ENCODE peak calls at places on chromosomes 4 and X, in eight cellular contexts. R, U, W, H, Y, N, D and P are unnamed samples.

GRCh38 chrX:102129473-102129872 is 4.0 kb downstream of the TCEAL2 start:
- DNase-seq in N (no peak), W (no peak), H (no peak), U (no peak), D (no peak), Y (peak; percentile 4), R (no peak), P (peak; percentile 3)

GRCh38 chrX:112266136-112266535 is 183.6 kb upstream of the TRPC5 start:
- DNase-seq in U (no peak), W (no peak), N (no peak), H (no peak), D (no peak), R (no peak), Y (no peak), P (no peak)

GRCh38 chr4:89724716-89725115 is 112.2 kb downstream of the SNCA start:
- DNase-seq in R (no peak), H (peak; percentile 81), W (peak; percentile 32), N (no peak), Y (peak; percentile 91), D (no peak), U (no peak), P (peak; percentile 46)

GRCh38 chr4:7347981-7348380 is 86.7 kb downstream of the PSAPL1 start:
- DNase-seq in R (no peak), D (no peak), Y (peak; percentile 47), H (peak; percentile 68), N (no peak), U (no peak), W (no peak), P (no peak)

GRCh38 chr4:106806158-106806797 is 229.8 kb downstream of the DKK2 start:
- DNase-seq in D (no peak), U (no peak), R (no peak), W (no peak), H (no peak), N (no peak), Y (no peak), P (no peak)

GRCh38 chr4:84971319-84971932 is 4.9 kb upstream of the WDFY3 start:
- DNase-seq in Y (peak; percentile 70), N (no peak), H (peak; percentile 36), D (no peak), R (no peak), W (no peak), U (no peak), P (peak; percentile 80)

GRCh38 chrX:65034292-65034640 is 58.0 kb upstream of the ZC4H2 start:
- DNase-seq in R (no peak), N (no peak), U (no peak), H (no peak), W (no peak), D (no peak), Y (no peak), P (no peak)

GRCh38 chrX:46686003-46686645 is 72.8 kb downstream of the SLC9A7 start:
- DNase-seq in Y (peak; percentile 41), H (no peak), W (no peak), N (no peak), R (peak; percentile 64), D (no peak), U (no peak), P (peak; percentile 63)

GRCh38 chr4:188904617-188905016 is 765.4 kb downstream of the TRIML1 start:
- DNase-seq in D (no peak), H (no peak), U (no peak), R (no peak), W (no peak), N (no peak), Y (no peak), P (no peak)

GRCh38 chrX:129726307-129727111 is 12.3 kb upstream of the XPNPEP2 start:
- DNase-seq in W (no peak), D (no peak), N (peak; percentile 56), Y (peak; percentile 69), U (no peak), R (peak; percentile 75), H (peak; percentile 29), P (peak; percentile 74)

GRCh38 chrX:70434914-70435586 is 9.6 kb upstream of the DLG3 start:
- DNase-seq in H (peak; percentile 43), R (no peak), N (peak; percentile 48), Y (peak; percentile 48), W (no peak), U (no peak), D (no peak), P (peak; percentile 26)

GRCh38 chrX:129649268-129650182 is 5.2 kb downstream of the APLN start:
- DNase-seq in H (peak; percentile 46), R (peak; percentile 24), D (no peak), N (no peak), W (no peak), Y (peak; percentile 24), U (no peak), P (peak; percentile 7)

GRCh38 chrX:130539721-130540321 is 138.0 kb downstream of the RBMX2 start:
- DNase-seq in U (no peak), D (no peak), W (no peak), N (peak; percentile 20), H (peak; percentile 4), Y (peak; percentile 45), R (peak; percentile 69), P (peak; percentile 57)

DNA sequence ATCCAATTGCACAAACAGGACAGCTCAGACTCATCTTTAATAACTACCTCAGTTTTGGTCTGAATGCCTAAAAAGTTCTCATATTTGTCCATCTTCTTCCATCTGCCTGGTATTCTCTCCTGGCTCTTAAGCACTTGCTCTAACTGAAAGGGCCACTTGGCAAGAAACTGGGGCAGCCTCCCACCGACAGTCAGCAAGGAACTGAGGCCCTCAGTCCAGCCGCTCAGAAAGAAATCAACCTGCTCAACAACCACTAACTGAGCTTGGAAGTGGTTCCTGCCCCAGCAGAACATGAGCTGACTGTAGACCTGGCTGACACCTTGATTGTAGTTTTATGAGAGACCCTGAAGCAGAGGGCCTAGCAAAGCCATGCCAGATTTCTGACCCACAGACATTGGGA is 84.4 kb downstream of the PPEF2 start:
- DNase-seq in W (no peak), H (no peak), Y (no peak), R (no peak), D (no peak), N (no peak), U (no peak), P (no peak)
- TF ChIP-seq CTCF in W (no peak), H (no peak), Y (no peak), R (no peak), D (no peak), N (no peak), U (no peak), P (no peak)

GRCh38 chrX:7027071-7027470 is 120.4 kb upstream of the STS start:
- DNase-seq in U (no peak), Y (no peak), N (no peak), R (no peak), D (no peak), W (no peak), H (no peak), P (no peak)

GRCh38 chrX:7028246-7028645 is 119.3 kb upstream of the STS start:
- DNase-seq in U (no peak), D (no peak), Y (peak; percentile 35), N (no peak), W (no peak), R (no peak), H (no peak), P (no peak)

GRCh38 chrX:7021991-7022390 is 125.5 kb upstream of the STS start:
- DNase-seq in Y (no peak), D (no peak), R (peak; percentile 62), N (no peak), W (no peak), H (no peak), U (no peak), P (no peak)

GRCh38 chrX:7025471-7025870 is 122.0 kb upstream of the STS start:
- DNase-seq in U (no peak), W (no peak), D (no peak), R (no peak), N (no peak), H (no peak), Y (no peak), P (no peak)

GRCh38 chrX:7024850-7025249 is 122.7 kb upstream of the STS start:
- DNase-seq in R (no peak), U (no peak), H (no peak), W (no peak), Y (no peak), D (no peak), N (no peak), P (no peak)
- TF ChIP-seq CTCF in R (no peak), U (no peak), H (no peak), W (no peak), Y (no peak), D (no peak), N (no peak), P (no peak)

GRCh38 chr4:172596206-172596605 is 572.4 kb upstream of the GALNT7 start:
- DNase-seq in R (no peak), U (no peak), W (no peak), D (no peak), N (no peak), H (no peak), Y (no peak), P (no peak)
- TF ChIP-seq CTCF in R (peak; percentile 16), U (no peak), W (no peak), D (no peak), N (no peak), H (no peak), Y (no peak), P (no peak)

GRCh38 chrX:38216642-38217041 is 4.0 kb downstream of the SRPX start:
- DNase-seq in H (peak; percentile 41), D (no peak), R (no peak), Y (no peak), U (no peak), W (no peak), N (no peak), P (no peak)

GRCh38 chrX:38220936-38221386 is 290 bp upstream of the SRPX start:
- DNase-seq in R (no peak), D (no peak), U (no peak), W (no peak), H (peak; percentile 29), Y (peak; percentile 25), N (peak; percentile 48), P (peak; percentile 77)

GRCh38 chrX:38221391-38221929 is 789 bp upstream of the SRPX start:
- DNase-seq in H (no peak), D (no peak), Y (no peak), U (no peak), N (no peak), W (no peak), R (no peak), P (no peak)

GRCh38 chrX:38224160-38224559 is 3.5 kb upstream of the SRPX start:
- DNase-seq in D (no peak), R (no peak), W (no peak), Y (no peak), U (no peak), H (no peak), N (no peak), P (no peak)

DNA sequence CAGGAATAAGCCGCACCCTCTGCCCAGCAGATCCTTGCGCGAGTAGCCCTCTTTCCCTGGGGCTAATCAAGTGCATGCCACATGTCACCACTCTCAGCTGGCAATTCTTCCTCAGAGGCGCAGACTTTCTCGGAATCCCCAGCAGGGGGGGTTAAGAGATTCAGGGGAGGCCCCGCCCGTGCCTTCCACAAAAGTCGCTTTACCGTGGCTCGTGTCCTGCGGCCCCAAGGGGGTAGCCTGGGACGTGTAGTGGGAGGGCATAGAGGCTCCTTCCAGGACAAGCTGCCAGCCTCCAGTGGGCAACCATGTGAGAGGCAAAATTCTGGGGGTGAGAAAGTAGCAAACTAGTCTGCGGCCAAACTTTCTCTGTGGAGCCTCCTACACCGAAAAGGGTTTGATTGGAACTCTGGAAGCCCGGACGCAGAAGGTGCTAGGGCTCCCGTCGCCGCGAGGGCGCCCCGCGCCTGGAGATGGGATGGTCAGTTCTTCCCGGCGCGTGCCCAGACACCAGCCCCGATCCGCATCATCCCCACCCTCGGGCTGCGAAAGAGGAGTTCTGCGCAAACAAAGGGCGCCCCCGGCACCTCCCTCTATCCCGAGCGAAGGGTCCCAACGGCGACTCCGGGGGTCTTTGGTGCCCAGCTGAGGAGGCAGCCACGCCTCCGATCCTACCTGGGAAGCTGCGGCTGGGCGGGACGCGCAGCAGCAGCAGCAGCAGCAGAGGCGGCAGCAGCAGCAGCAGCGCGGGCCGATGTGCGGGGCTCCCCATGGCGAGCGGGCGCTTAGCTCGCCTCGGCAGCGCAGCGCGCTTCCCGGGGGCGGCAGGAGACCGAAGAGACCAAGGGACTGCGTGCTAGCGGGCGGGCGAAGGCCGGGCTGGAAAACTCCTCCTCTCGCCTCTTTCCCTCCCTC is at the start of gene SRPX:
- DNase-seq in W (no peak), Y (peak; percentile 52), D (peak; percentile 63), R (no peak), N (peak; percentile 31), H (peak; percentile 34), U (peak; percentile 10), P (peak; percentile 72)
- TF ChIP-seq CTCF in W (peak; percentile 57), Y (peak; percentile 44), D (no peak), R (peak; percentile 19), N (peak; percentile 11), H (peak; percentile 23), U (peak; percentile 42), P (peak; percentile 24)